ENCODE peak calls at places on chromosome 21, in six cellular contexts. X is colonic mucosa, K is thoracic aorta, I is GM20000, F is MM.1S, P is HFF-Myc. A is an unnamed sample.

GRCh38 chr21:41280115-41280919 is 36.3 kb upstream of the FAM3B start:
- DNase-seq in F (no peak), I (no peak), X (no peak), P (peak), K (no peak), A (no peak)

GRCh38 chr21:37757631-37758376 is 158.5 kb downstream of the KCNJ6 start:
- DNase-seq in K (no peak), F (no peak), P (no peak), X (no peak), I (no peak), A (no peak)

GRCh38 chr21:39612233-39613028 is at the start of gene B3GALT5:
- DNase-seq in X (peak), I (peak), P (no peak), K (no peak), F (no peak), A (no peak)

GRCh38 chr21:38807987-38808386 is 2.3 kb downstream of the ETS2 start:
- DNase-seq in I (no peak), F (no peak), P (no peak), K (no peak), X (peak), A (no peak)

GRCh38 chr21:19781881-19782652 is 1216.1 kb upstream of the NCAM2 start:
- DNase-seq in X (no peak), K (no peak), F (no peak), P (no peak), I (no peak), A (no peak)

GRCh38 chr21:22961248-22961647 is 1963.0 kb downstream of the NCAM2 start:
- DNase-seq in I (no peak), K (no peak), X (no peak), F (peak), P (no peak), A (no peak)

GRCh38 chr21:23160914-23161313 is 2162.7 kb downstream of the NCAM2 start:
- DNase-seq in I (no peak), F (no peak), X (no peak), P (no peak), K (no peak), A (no peak)

GRCh38 chr21:41507521-41508414 is at the start of gene TMPRSS2:
- DNase-seq in I (no peak), X (peak), K (no peak), F (no peak), P (no peak), A (no peak)

GRCh38 chr21:42158846-42159245 is 60.1 kb upstream of the ABCG1 start:
- DNase-seq in F (no peak), X (no peak), K (no peak), P (no peak), I (no peak), A (peak)

GRCh38 chr21:28737671-28738279 is 254.9 kb downstream of the LTN1 start:
- DNase-seq in P (no peak), K (no peak), F (no peak), X (no peak), I (no peak), A (no peak)

GRCh38 chr21:42262826-42263225 is 43.9 kb downstream of the ABCG1 start:
- DNase-seq in F (no peak), K (peak), I (no peak), P (no peak), X (peak), A (no peak)

GRCh38 chr21:22416555-22416954 is 1418.3 kb downstream of the NCAM2 start:
- DNase-seq in F (no peak), P (no peak), K (no peak), I (no peak), X (no peak), A (no peak)

GRCh38 chr21:43766734-43767497 is 9.2 kb downstream of the CSTB start:
- DNase-seq in K (no peak), P (no peak), I (no peak), F (no peak), X (peak), A (no peak)

GRCh38 chr21:38958940-38959685 is 153.4 kb downstream of the ETS2 start:
- DNase-seq in K (no peak), F (no peak), X (peak), I (no peak), P (no peak), A (no peak)

GRCh38 chr21:42653492-42654061 is at the start of gene PDE9A:
- DNase-seq in I (peak), P (no peak), F (no peak), X (peak), K (no peak), A (peak)

GRCh38 chr21:41582298-41582840 is 74.4 kb upstream of the TMPRSS2 start:
- DNase-seq in F (no peak), I (no peak), K (no peak), P (no peak), X (no peak), A (no peak)

GRCh38 chr21:29351691-29352090 is 53.0 kb downstream of the BACH1 start:
- DNase-seq in F (no peak), X (no peak), K (no peak), I (no peak), P (no peak), A (no peak)

GRCh38 chr21:40386301-40386911 is 460.6 kb downstream of the DSCAM start:
- DNase-seq in F (peak), X (peak), P (no peak), I (no peak), K (no peak), A (no peak)

GRCh38 chr21:38843806-38844479 is 38.2 kb downstream of the ETS2 start:
- DNase-seq in P (no peak), F (no peak), X (no peak), I (no peak), K (no peak), A (no peak)

GRCh38 chr21:41597811-41598231 is 89.9 kb upstream of the TMPRSS2 start:
- DNase-seq in F (no peak), K (no peak), P (no peak), I (no peak), X (no peak), A (no peak)

GRCh38 chr21:15277498-15277897 is 212.7 kb upstream of the NRIP1 start:
- DNase-seq in I (no peak), P (no peak), K (no peak), F (no peak), X (no peak), A (no peak)

GRCh38 chr21:14273736-14274538 is 58.0 kb downstream of the RBM11 start:
- DNase-seq in K (no peak), I (no peak), X (peak), P (no peak), F (no peak), A (no peak)

GRCh38 chr21:28834335-28835238 is 158.1 kb downstream of the LTN1 start:
- DNase-seq in K (no peak), P (no peak), F (no peak), X (peak), I (no peak), A (no peak)

GRCh38 chr21:37921091-37921490 is 4.8 kb upstream of the KCNJ6 start:
- DNase-seq in P (no peak), K (no peak), I (no peak), F (no peak), X (no peak), A (no peak)

GRCh38 chr21:42513151-42513984 is at the start of gene SLC37A1:
- DNase-seq in F (peak), X (peak), I (peak), P (no peak), K (no peak), A (peak)

GRCh38 chr21:42841156-42841915 is 38.0 kb downstream of the WDR4 start:
- DNase-seq in X (no peak), P (no peak), K (no peak), I (no peak), F (no peak), A (no peak)

GRCh38 chr21:28294046-28294445 is 698.6 kb downstream of the LTN1 start:
- DNase-seq in I (no peak), F (no peak), K (no peak), X (no peak), P (no peak), A (no peak)

GRCh38 chr21:24941316-24942185 is 665.7 kb downstream of the MRPL39 start:
- DNase-seq in X (no peak), F (no peak), P (no peak), I (no peak), K (no peak), A (no peak)

GRCh38 chr21:14900611-14901010 is 164.2 kb downstream of the NRIP1 start:
- DNase-seq in I (no peak), F (no peak), P (no peak), K (no peak), X (no peak), A (no peak)

GRCh38 chr21:32381571-32381970 is 11.2 kb downstream of the URB1 start:
- DNase-seq in P (no peak), I (no peak), X (no peak), K (no peak), F (no peak), A (no peak)

GRCh38 chr21:32386195-32386870 is 6.5 kb downstream of the URB1 start:
- DNase-seq in P (no peak), F (no peak), K (peak), X (no peak), I (no peak), A (no peak)

GRCh38 chr21:32382108-32382601 is 10.7 kb downstream of the URB1 start:
- DNase-seq in I (no peak), X (no peak), K (no peak), F (no peak), P (no peak), A (no peak)

GRCh38 chr21:32380940-32381339 is 11.9 kb downstream of the URB1 start:
- DNase-seq in K (no peak), F (no peak), I (no peak), P (no peak), X (no peak), A (no peak)

DNA sequence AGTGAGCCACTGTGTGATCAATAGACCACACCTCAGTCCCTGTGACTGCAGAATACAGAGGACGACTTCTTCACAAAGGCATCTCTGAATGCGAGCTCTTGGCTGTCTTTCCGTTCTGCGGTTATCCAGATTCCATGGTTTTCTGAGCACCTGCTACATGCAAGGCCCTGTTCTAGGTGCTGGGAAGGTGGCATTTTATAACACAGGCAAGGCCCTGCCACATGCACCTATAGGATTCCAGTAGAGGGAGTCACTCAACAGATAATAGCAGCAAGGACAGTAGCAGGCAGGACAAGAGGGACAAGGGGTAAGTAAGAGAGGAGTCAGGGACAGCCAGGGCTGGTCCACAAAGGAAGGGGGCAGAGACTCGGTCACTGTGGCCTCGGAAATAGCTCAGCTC is 9.0 kb downstream of the URB1 start:
- DNase-seq in X (no peak), F (no peak), K (no peak), I (no peak), P (no peak), A (no peak)
- TF ChIP-seq CTCF in X (no peak), F (peak), K (no peak), I (no peak), P (no peak), A (no peak)

DNA sequence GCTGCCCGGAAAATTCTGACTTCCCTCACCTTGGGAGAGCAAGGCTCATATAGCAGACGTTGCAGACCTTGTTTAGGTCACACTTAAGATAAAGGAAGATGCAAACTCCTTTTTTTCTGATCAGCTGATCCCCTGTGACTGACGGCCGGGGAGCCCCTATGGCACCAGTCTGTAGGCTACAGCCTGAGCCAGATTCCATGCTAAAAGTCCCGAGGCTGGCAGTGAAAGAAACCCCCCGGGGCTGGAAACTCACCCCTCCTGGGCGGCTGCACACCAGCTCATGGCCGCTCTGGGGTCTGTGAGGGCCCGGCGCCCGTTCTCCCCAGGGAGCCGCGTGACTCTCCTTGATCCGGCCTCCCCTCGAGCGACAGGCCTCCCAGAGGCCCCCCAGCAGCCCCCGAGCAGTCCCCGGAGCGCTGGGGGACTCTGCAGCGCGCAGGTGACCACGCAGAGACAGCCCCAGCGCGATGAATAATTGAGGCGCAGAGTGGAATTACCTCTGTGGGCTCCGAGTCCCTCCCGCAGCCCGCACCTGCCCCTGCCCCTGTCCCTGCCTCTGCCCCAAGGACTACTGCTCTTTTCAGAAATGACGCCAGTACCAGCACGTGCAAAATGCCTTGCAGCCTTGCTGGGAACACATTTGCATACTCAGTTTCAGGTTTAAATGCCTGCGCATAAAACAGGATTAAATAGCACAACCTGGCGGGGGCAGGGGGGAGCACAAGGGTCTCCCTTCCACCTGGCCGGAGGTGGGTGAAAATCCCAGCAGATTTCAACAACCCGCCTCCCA is 62.6 kb upstream of the CLDN14 start:
- DNase-seq in I (peak), K (no peak), P (no peak), X (no peak), F (peak), A (peak)
- TF ChIP-seq CTCF in I (peak), K (no peak), P (no peak), X (no peak), F (peak), A (peak)

DNA sequence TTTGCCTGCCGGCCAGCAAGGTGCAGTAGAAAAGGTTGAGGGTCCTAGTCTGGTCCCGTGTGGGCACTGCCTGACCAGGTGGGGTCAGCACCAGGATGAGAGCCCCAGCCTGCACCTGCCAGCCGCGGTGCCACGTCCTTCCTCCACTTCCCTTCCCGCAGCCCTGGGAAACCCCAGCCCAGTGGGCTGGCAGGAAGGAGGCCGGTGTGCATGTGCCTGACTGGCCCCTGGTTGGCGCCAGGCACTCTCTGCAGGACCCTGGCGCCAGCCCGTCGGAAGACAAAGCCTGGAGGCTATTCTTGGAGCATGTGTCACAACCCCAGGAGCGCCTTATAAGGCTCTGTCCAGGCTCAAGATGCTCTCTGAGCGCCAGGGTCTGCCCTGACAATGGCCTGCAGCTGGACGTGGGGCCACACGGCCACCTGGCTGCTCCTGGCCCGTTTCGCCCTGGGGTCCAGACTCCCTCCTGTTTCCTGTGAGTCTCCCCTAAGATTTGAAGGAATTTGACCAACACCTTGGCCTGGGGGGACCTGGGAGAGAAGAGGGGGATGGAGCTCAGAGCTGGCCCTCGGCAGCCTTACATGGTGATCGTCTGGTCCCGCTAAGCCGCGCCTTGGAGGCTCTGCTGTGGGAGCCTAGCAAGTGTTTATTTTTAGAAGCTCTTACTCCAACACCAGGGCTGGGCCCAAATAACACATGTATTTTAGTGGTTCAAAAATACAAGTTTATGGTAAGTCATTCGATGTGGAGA is 31.9 kb upstream of the POFUT2 start:
- DNase-seq in X (no peak), I (no peak), F (no peak), P (no peak), K (peak), A (no peak)
- TF ChIP-seq CTCF in X (no peak), I (no peak), F (no peak), P (no peak), K (peak), A (no peak)

DNA sequence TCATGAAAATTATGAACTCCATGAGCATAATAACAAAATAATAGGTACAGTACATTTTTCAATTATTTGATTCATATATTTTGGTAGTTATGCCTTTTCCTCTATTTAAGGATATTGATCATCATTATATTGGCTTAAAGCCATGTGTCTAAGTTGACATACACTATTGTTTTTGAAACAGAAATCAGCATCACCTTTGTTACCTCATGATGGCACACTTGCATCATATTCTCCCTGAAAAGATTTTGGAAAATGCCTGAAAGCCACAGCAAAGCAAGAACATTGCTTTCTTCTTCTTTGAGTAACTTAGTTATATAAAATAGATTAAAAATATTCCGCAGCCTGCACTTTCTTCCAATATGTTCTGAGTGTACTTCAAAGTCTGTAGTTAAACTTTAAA is 33.3 kb downstream of the TMPRSS15 start:
- DNase-seq in X (no peak), P (no peak), K (no peak), I (no peak), F (no peak), A (no peak)
- TF ChIP-seq CTCF in X (no peak), P (no peak), K (no peak), I (no peak), F (no peak), A (no peak)

DNA sequence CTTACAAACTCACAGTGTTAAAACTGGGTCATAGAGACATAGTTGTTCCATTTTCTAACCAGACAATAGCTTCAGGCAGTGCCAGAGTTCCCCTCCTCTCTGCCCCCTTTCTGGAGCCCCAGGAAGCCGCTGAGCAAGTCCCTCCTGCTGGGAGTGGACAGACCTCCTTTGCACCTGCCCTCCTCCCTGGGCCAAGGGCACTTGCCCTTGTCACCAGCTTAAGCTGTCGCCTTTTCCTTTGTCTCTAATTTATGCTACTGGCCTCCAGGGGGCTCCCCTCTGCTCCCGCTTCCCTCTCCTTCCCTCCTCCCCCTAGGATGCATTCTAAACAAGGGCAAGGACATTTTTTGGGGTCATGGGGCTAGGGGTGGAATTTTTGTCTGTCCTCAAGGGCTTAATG is 182.4 kb downstream of the MIS18A start:
- DNase-seq in K (no peak), X (no peak), F (peak), P (no peak), I (peak), A (no peak)
- TF ChIP-seq CTCF in K (no peak), X (no peak), F (peak), P (peak), I (peak), A (peak)

GRCh38 chr21:31509108-31510017 is 150.1 kb upstream of the SOD1 start:
- DNase-seq in X (peak), I (peak), F (no peak), K (no peak), P (no peak), A (no peak)
- TF ChIP-seq CTCF in X (no peak), I (no peak), F (peak), K (no peak), P (no peak), A (peak)

GRCh38 chr21:34544032-34544496 is 32.1 kb upstream of the KCNE1 start:
- DNase-seq in X (peak), I (peak), K (no peak), P (peak), F (peak), A (no peak)
- TF ChIP-seq CTCF in X (peak), I (no peak), K (peak), P (peak), F (peak), A (peak)

DNA sequence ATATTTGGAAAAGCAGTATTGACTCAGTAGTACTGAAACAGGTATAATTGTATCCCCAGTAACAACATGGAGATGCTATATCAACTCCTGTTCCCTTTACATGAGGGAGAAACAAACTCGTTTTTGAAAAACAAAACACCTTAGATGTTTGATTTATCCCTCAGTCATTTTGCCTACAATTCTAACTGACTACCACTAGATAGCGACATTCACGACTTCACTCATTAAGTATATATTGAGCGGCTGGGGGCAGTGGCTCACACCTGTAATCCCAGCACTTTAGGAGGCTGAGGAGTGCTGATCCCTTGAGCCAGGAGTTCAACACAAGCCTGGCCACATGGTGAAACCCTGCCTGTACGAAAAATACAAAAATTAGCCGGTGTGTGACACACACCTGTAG is 83.3 kb downstream of the CYYR1 start:
- DNase-seq in X (no peak), I (no peak), K (no peak), P (no peak), F (no peak), A (no peak)
- TF ChIP-seq CTCF in X (no peak), I (no peak), K (no peak), P (peak), F (no peak), A (no peak)

DNA sequence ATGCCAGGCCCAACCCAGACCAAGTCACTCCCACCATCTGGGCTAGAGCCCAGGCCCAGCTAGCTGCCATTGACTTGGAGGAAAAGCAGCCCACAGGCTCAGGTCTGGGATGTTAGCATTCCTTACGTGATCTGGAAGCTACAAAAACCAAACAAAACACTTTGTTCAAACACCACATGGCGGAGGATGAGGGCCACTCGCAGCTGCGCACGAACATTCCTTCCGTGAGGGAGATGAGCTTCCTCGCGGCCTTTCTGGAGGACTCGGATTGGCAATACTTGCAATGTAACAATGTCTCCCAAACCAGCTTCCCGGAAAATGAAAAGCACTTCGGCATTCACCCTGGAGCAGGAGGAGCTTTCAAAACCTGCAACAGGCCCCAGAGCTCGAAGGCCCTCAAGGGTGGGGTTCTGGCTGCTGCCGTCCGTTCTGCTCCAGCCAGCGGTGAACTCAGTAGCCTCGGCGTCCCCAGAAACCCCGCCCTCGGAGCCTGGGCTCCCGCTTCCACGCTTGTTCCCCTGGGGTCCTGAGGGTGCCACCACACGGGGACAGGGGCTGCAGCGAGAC is 40.5 kb downstream of the COL6A1 start:
- DNase-seq in K (no peak), X (no peak), F (no peak), P (no peak), I (no peak), A (no peak)
- TF ChIP-seq CTCF in K (no peak), X (no peak), F (no peak), P (no peak), I (no peak), A (no peak)